ENCODE peak calls at places on chromosomes 4 and X, in six cellular contexts. F is CD4-positive, alpha-beta T cell; H is CD8-positive, alpha-beta memory T cell; Y is H9; E is GM23248; J is esophagus squamous epithelium. G is an unnamed sample.

GRCh38 chr4:36274158-36274557 is 7.3 kb upstream of the DTHD1 start:
- DNase-seq in Y (no peak), H (no peak), F (no peak), J (no peak), E (no peak), G (no peak)

GRCh38 chrX:136754641-136755040 is 26.1 kb downstream of the ARHGEF6 start:
- DNase-seq in Y (no peak), J (no peak), E (no peak), H (peak), F (peak), G (no peak)

GRCh38 chrX:40331766-40332165 is 234.0 kb upstream of the BCOR start:
- DNase-seq in E (no peak), J (no peak), H (no peak), Y (no peak), F (no peak), G (no peak)

GRCh38 chr4:109739547-109739946 is 9.7 kb upstream of the PLA2G12A start:
- DNase-seq in H (no peak), J (no peak), Y (no peak), E (peak), F (no peak), G (no peak)

GRCh38 chrX:30576881-30577280 is 685 bp downstream of the TASL start:
- DNase-seq in Y (no peak), H (no peak), J (no peak), F (no peak), E (no peak), G (no peak)

GRCh38 chr4:86910820-86911684 is 18.8 kb upstream of the C4orf36 start:
- DNase-seq in H (no peak), Y (no peak), F (no peak), E (peak), J (no peak), G (no peak)

GRCh38 chr4:42397635-42398447 is 553 bp downstream of the SHISA3 start:
- DNase-seq in J (no peak), F (no peak), Y (no peak), H (no peak), E (peak), G (no peak)

GRCh38 chrX:46589977-46590723 is 16.6 kb downstream of the CHST7 start:
- DNase-seq in F (no peak), H (no peak), E (peak), Y (no peak), J (no peak), G (no peak)

GRCh38 chr4:128863314-128864075 is 54.0 kb downstream of the JADE1 start:
- DNase-seq in E (peak), J (no peak), F (peak), H (peak), Y (peak), G (peak)

GRCh38 chr4:69156913-69157312 is 57.6 kb downstream of the UGT2B11 start:
- DNase-seq in F (no peak), E (peak), Y (peak), H (no peak), J (no peak), G (no peak)

GRCh38 chrX:115409551-115409950 is 120.0 kb downstream of the LUZP4 start:
- DNase-seq in H (no peak), F (no peak), Y (no peak), J (no peak), E (no peak), G (no peak)

GRCh38 chr4:151165205-151166000 is 66.0 kb downstream of the RPS3A start:
- DNase-seq in F (no peak), J (no peak), Y (no peak), H (no peak), E (no peak), G (no peak)

GRCh38 chr4:104591505-104591904 is 96.8 kb upstream of the CXXC4 start:
- DNase-seq in E (no peak), F (no peak), J (no peak), Y (peak), H (no peak), G (no peak)

GRCh38 chr4:104589264-104589868 is 94.7 kb upstream of the CXXC4 start:
- DNase-seq in H (no peak), F (no peak), E (no peak), J (no peak), Y (no peak), G (no peak)

GRCh38 chr4:104596189-104596588 is 101.5 kb upstream of the CXXC4 start:
- DNase-seq in J (no peak), F (no peak), E (no peak), H (no peak), Y (no peak), G (no peak)

DNA sequence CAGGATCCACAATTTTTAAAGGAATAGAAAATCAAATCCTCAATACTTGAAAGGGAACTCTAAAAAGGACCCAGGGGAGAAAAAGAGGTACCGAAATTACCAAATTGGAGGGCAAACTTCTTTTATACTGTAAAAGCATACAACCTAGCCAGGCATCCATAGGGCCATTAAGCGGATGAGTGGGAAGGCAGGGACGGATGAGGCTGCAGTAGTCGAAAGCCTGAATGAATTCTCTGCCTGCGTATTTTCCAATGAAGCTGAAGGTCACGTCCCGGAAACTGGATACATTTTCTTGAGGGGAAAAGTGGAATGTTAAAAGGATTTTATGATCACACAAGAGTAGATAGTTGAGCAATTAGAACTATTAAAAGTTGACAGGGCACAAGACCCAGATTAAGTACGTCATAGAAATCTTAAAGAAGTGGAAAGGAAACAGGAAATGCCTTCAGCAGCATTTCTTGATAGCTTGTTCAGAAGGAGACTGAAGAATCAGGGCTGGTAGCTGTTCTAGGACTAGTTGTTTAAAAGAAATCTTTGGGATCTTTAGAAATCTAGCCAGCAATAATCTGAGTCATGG is 98.3 kb upstream of the CXXC4 start:
- DNase-seq in E (no peak), H (no peak), J (no peak), F (no peak), Y (no peak), G (no peak)
- H3K27ac ChIP-seq in E (no peak), H (no peak), J (no peak), F (no peak), Y (no peak), G (no peak)

GRCh38 chrX:106905064-106905708 is 2.0 kb upstream of the RIPPLY1 start:
- DNase-seq in H (no peak), E (no peak), Y (no peak), J (no peak), F (no peak), G (no peak)

GRCh38 chrX:106902684-106903083 is 457 bp downstream of the RIPPLY1 start:
- DNase-seq in Y (no peak), J (no peak), F (no peak), E (no peak), H (no peak), G (no peak)

GRCh38 chrX:106903291-106903820 is at the start of gene RIPPLY1:
- DNase-seq in Y (no peak), H (no peak), E (no peak), J (no peak), F (no peak), G (no peak)

GRCh38 chrX:106901781-106902219 is 1.3 kb downstream of the RIPPLY1 start:
- DNase-seq in Y (no peak), E (no peak), F (no peak), J (no peak), H (no peak), G (no peak)

DNA sequence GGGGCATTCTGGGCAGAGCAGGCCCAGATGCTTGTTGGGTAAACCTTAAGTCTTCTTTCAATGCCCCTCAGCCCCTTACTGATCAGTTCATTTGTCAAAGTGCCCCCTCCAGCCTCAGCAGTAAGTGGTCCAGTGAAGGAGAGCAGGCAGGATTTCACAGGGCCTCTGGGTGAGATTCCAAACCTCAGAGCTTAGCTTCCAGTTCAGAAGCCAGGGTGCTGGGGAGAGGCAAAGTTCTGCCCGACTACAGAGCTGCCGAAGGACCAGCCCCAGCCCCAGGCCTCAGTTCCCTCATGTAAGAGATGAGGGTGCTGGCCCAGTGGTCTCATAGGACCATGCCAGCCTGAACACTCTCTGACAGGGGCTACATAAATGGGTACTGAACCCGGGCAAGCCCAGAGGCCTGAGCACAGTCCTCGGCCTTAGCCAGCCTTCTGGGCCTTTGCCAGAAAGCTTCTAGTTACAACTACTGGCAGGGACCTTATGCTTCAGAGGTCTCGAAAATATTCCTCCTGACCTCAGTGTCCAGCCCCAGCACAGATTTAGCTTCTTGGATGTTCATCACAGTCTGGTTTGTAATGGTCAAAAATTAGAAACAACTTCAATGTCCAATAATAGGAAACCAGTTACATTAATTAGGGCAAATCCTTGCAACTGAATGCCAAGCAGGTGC is 851 bp upstream of the RIPPLY1 start:
- DNase-seq in E (no peak), H (no peak), J (no peak), F (no peak), Y (no peak), G (no peak)
- H3K27ac ChIP-seq in E (no peak), H (no peak), J (no peak), F (no peak), Y (no peak), G (no peak)

GRCh38 chr4:70709551-70710080 is 12.1 kb upstream of the RUFY3 start:
- DNase-seq in J (no peak), H (no peak), E (no peak), F (no peak), Y (no peak), G (no peak)
- H3K27ac ChIP-seq in J (no peak), H (no peak), E (no peak), F (no peak), Y (no peak), G (no peak)

DNA sequence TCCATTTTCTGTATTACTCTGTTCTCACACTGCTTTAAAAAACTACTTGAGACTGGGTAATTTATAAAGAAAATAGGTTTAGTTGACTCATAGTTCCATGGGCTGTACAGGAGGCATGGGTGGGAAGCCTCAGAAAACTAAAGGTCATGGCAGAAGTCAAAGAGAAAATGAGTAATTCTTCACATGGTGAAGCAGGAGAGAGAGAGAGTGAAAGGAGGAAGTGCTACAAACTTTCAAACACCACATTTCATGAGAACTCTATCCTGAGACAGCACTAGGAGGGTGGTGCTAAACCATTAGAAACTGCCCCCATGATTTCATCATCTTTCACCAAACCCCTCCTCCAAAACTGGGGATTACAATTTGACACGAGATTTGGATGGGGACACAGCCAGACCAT is 108.0 kb upstream of the PBDC1 start:
- DNase-seq in Y (no peak), E (no peak), J (no peak), H (no peak), F (no peak), G (no peak)
- H3K27ac ChIP-seq in Y (no peak), E (no peak), J (no peak), H (no peak), F (no peak), G (no peak)

GRCh38 chr4:155875878-155876277 is 9.8 kb upstream of the ASIC5 start:
- DNase-seq in H (no peak), E (no peak), Y (no peak), J (no peak), F (no peak), G (no peak)
- H3K27ac ChIP-seq in H (no peak), E (no peak), Y (no peak), J (no peak), F (no peak), G (no peak)

GRCh38 chr4:119142837-119143236 is 7.2 kb downstream of the MYOZ2 start:
- DNase-seq in F (no peak), Y (no peak), J (no peak), E (no peak), H (no peak), G (no peak)
- H3K27ac ChIP-seq in F (no peak), Y (no peak), J (no peak), E (no peak), H (no peak), G (no peak)

GRCh38 chrX:78506248-78506647 is 152.9 kb downstream of the RTL3 start:
- DNase-seq in F (no peak), E (no peak), H (no peak), J (no peak), Y (no peak), G (no peak)
- H3K27ac ChIP-seq in F (no peak), E (no peak), H (no peak), J (no peak), Y (no peak), G (no peak)

G was measured in CD4-positive, alpha-beta memory T cell.